ENCODE peak calls at places on chromosomes 12 and 14, in seven cellular contexts. One of them, this sample, is unnamed.

GRCh38 chr12:100168562-100168961 is 25.9 kb upstream of the BLTP3B start:
- DNase-seq in body of pancreas: no peak
- DNase-seq in ovary: no peak
- DNase-seq in spleen: no peak
- DNase-seq in K562: no peak
- DNase-seq in breast epithelium: no peak
- DNase-seq in suprapubic skin: peak
- DNase-seq in this sample: no peak

GRCh38 chr12:92055877-92056276 is 89.8 kb downstream of the BTG1 start:
- DNase-seq in K562: no peak
- DNase-seq in breast epithelium: no peak
- DNase-seq in spleen: no peak
- DNase-seq in body of pancreas: peak
- DNase-seq in suprapubic skin: no peak
- DNase-seq in ovary: no peak
- DNase-seq in this sample: no peak

GRCh38 chr14:29896354-29896768 is 31.3 kb downstream of the PRKD1 start:
- DNase-seq in breast epithelium: no peak
- DNase-seq in suprapubic skin: no peak
- DNase-seq in ovary: no peak
- DNase-seq in body of pancreas: no peak
- DNase-seq in K562: no peak
- DNase-seq in spleen: no peak
- DNase-seq in this sample: no peak

GRCh38 chr12:122651520-122652224 is 51.5 kb downstream of the HCAR2 start:
- DNase-seq in spleen: no peak
- DNase-seq in breast epithelium: peak
- DNase-seq in ovary: no peak
- DNase-seq in suprapubic skin: no peak
- DNase-seq in body of pancreas: no peak
- DNase-seq in K562: no peak
- DNase-seq in this sample: no peak

GRCh38 chr14:22570132-22570949 is 18.7 kb downstream of the DAD1 start:
- DNase-seq in spleen: no peak
- DNase-seq in breast epithelium: no peak
- DNase-seq in ovary: peak
- DNase-seq in K562: peak
- DNase-seq in suprapubic skin: peak
- DNase-seq in body of pancreas: peak
- DNase-seq in this sample: peak

GRCh38 chr14:59120931-59121330 is 67.5 kb upstream of the DAAM1 start:
- DNase-seq in breast epithelium: no peak
- DNase-seq in suprapubic skin: no peak
- DNase-seq in body of pancreas: no peak
- DNase-seq in ovary: no peak
- DNase-seq in K562: no peak
- DNase-seq in spleen: no peak
- DNase-seq in this sample: no peak

GRCh38 chr14:88422919-88423318 is 37.5 kb downstream of the SPATA7 start:
- DNase-seq in body of pancreas: no peak
- DNase-seq in suprapubic skin: no peak
- DNase-seq in spleen: no peak
- DNase-seq in ovary: no peak
- DNase-seq in breast epithelium: no peak
- DNase-seq in K562: no peak
- DNase-seq in this sample: peak

GRCh38 chr14:19920021-19920657 is at the start of gene OR4K5:
- DNase-seq in ovary: no peak
- DNase-seq in breast epithelium: no peak
- DNase-seq in spleen: no peak
- DNase-seq in suprapubic skin: no peak
- DNase-seq in K562: peak
- DNase-seq in body of pancreas: no peak
- DNase-seq in this sample: no peak

GRCh38 chr12:7959278-7960063 is 23.5 kb upstream of the SLC2A3 start:
- DNase-seq in body of pancreas: no peak
- DNase-seq in spleen: no peak
- DNase-seq in suprapubic skin: no peak
- DNase-seq in K562: peak
- DNase-seq in breast epithelium: no peak
- DNase-seq in ovary: no peak
- DNase-seq in this sample: no peak

GRCh38 chr12:84874825-84875139 is 37.8 kb downstream of the SLC6A15 start:
- DNase-seq in breast epithelium: no peak
- DNase-seq in spleen: no peak
- DNase-seq in suprapubic skin: no peak
- DNase-seq in body of pancreas: no peak
- DNase-seq in ovary: no peak
- DNase-seq in K562: no peak
- DNase-seq in this sample: no peak

GRCh38 chr14:92988786-92989755 is 66.1 kb downstream of the CHGA start:
- DNase-seq in suprapubic skin: no peak
- DNase-seq in ovary: peak
- DNase-seq in body of pancreas: no peak
- DNase-seq in spleen: peak
- DNase-seq in breast epithelium: no peak
- DNase-seq in K562: no peak
- DNase-seq in this sample: no peak

GRCh38 chr12:47745485-47746041 is 13.1 kb downstream of the RAPGEF3 start:
- DNase-seq in breast epithelium: no peak
- DNase-seq in spleen: no peak
- DNase-seq in K562: no peak
- DNase-seq in body of pancreas: no peak
- DNase-seq in suprapubic skin: no peak
- DNase-seq in ovary: no peak
- DNase-seq in this sample: no peak

GRCh38 chr14:46646796-46647195 is 4.8 kb downstream of the RPL10L start:
- DNase-seq in ovary: no peak
- DNase-seq in K562: no peak
- DNase-seq in spleen: no peak
- DNase-seq in suprapubic skin: no peak
- DNase-seq in breast epithelium: no peak
- DNase-seq in body of pancreas: no peak
- DNase-seq in this sample: no peak

GRCh38 chr12:52014567-52015392 is 8.0 kb downstream of the TAMALIN start:
- DNase-seq in K562: no peak
- DNase-seq in spleen: no peak
- DNase-seq in breast epithelium: no peak
- DNase-seq in suprapubic skin: no peak
- DNase-seq in body of pancreas: no peak
- DNase-seq in ovary: no peak
- DNase-seq in this sample: no peak

GRCh38 chr12:20175704-20176388 is 192.5 kb upstream of the PDE3A start:
- DNase-seq in K562: no peak
- DNase-seq in ovary: no peak
- DNase-seq in body of pancreas: no peak
- DNase-seq in suprapubic skin: no peak
- DNase-seq in spleen: no peak
- DNase-seq in breast epithelium: no peak
- DNase-seq in this sample: no peak

GRCh38 chr14:70721542-70721941 is 79.8 kb downstream of the TTC9 start:
- DNase-seq in K562: no peak
- DNase-seq in body of pancreas: no peak
- DNase-seq in spleen: no peak
- DNase-seq in breast epithelium: no peak
- DNase-seq in ovary: no peak
- DNase-seq in suprapubic skin: no peak
- DNase-seq in this sample: no peak

GRCh38 chr12:78279567-78279966 is 448.9 kb downstream of the NAV3 start:
- DNase-seq in body of pancreas: no peak
- DNase-seq in spleen: no peak
- DNase-seq in breast epithelium: no peak
- DNase-seq in ovary: no peak
- DNase-seq in K562: no peak
- DNase-seq in suprapubic skin: no peak
- DNase-seq in this sample: no peak

GRCh38 chr12:73301530-73301929 is 1029.4 kb downstream of the TRHDE start:
- DNase-seq in suprapubic skin: no peak
- DNase-seq in breast epithelium: no peak
- DNase-seq in spleen: no peak
- DNase-seq in K562: no peak
- DNase-seq in body of pancreas: no peak
- DNase-seq in ovary: no peak
- DNase-seq in this sample: no peak

GRCh38 chr12:18696971-18697602 is 40.7 kb downstream of the PLCZ1 start:
- DNase-seq in breast epithelium: no peak
- DNase-seq in ovary: no peak
- DNase-seq in spleen: no peak
- DNase-seq in K562: no peak
- DNase-seq in body of pancreas: no peak
- DNase-seq in suprapubic skin: no peak
- DNase-seq in this sample: peak

GRCh38 chr14:64960762-64961276 is 11.3 kb downstream of the RAB15 start:
- DNase-seq in breast epithelium: peak
- DNase-seq in ovary: no peak
- DNase-seq in suprapubic skin: no peak
- DNase-seq in K562: peak
- DNase-seq in body of pancreas: peak
- DNase-seq in spleen: no peak
- DNase-seq in this sample: no peak

GRCh38 chr14:105294142-105294597 is 6.6 kb downstream of the BRF1 start:
- DNase-seq in ovary: no peak
- DNase-seq in breast epithelium: no peak
- DNase-seq in suprapubic skin: no peak
- DNase-seq in K562: no peak
- DNase-seq in spleen: peak
- DNase-seq in body of pancreas: peak
- DNase-seq in this sample: no peak

GRCh38 chr14:81766597-81766996 is 232.9 kb upstream of the SEL1L start:
- DNase-seq in body of pancreas: no peak
- DNase-seq in K562: no peak
- DNase-seq in ovary: no peak
- DNase-seq in breast epithelium: no peak
- DNase-seq in spleen: no peak
- DNase-seq in suprapubic skin: no peak
- DNase-seq in this sample: no peak

DNA sequence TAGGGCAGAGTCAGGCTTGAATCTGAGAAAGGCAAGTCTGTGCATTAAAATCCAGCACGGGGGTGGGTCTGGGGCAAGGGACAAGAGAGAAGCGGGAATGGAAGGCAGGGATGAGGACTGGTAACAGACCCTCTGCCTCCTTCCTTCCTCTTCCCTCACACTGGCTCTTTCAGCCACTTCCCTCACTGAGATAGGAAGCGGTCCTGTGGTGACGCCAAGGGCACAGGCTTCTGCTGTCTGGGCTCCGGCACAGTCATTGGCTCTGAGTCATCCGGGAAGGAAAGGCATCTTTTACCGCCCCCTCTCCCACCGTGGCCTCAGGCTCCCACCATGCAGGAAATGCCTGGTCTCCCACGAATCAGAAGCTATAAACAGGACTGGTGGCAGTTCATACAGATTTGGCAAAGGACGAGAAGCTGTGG is 70.2 kb downstream of the ETV6 start:
- DNase-seq in suprapubic skin: no peak
- DNase-seq in K562: peak
- DNase-seq in spleen: peak
- DNase-seq in ovary: no peak
- DNase-seq in body of pancreas: peak
- DNase-seq in breast epithelium: no peak
- DNase-seq in this sample: peak
- TF ChIP-seq POLR2A in suprapubic skin: no peak
- TF ChIP-seq POLR2A in K562: no peak
- TF ChIP-seq POLR2A in spleen: no peak
- TF ChIP-seq POLR2A in ovary: no peak
- TF ChIP-seq POLR2A in body of pancreas: no peak
- TF ChIP-seq POLR2A in breast epithelium: no peak
- TF ChIP-seq POLR2A in this sample: peak

DNA sequence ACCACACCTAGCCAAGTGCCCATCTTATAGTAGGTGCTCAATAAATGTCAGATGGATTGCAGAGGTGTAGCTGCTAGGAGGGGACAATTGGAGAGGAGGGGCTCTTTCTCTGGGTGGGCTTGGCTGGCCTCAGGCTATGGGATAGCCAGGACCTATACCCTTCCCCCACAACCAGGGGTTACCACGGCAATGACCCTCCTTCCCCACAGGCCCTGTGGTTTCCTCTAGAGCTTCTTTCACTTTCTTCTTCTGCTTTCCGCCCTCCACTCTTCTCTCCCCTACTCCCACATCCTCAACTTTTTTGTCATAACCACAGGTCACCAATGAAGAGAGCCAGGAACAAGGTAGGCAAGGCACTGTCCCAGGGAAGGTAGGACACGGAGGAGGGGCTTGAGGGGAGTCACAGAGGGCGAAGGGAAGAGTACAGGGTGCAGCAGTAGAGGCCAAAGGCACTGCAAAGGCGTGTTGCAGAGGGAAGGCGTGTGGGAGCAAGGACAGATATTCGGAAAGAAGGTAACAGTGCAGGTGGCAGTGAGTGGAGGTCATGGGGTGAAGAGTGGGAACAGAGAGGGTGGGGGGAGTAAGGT is 1.9 kb upstream of the ITGB7 start:
- DNase-seq in ovary: no peak
- DNase-seq in body of pancreas: no peak
- DNase-seq in breast epithelium: no peak
- DNase-seq in spleen: peak
- DNase-seq in K562: no peak
- DNase-seq in suprapubic skin: no peak
- DNase-seq in this sample: no peak
- TF ChIP-seq POLR2A in ovary: no peak
- TF ChIP-seq POLR2A in body of pancreas: no peak
- TF ChIP-seq POLR2A in breast epithelium: no peak
- TF ChIP-seq POLR2A in spleen: no peak
- TF ChIP-seq POLR2A in K562: no peak
- TF ChIP-seq POLR2A in suprapubic skin: no peak
- TF ChIP-seq POLR2A in this sample: no peak

GRCh38 chr12:9732966-9733461 is at the start of gene CLECL1:
- DNase-seq in spleen: no peak
- DNase-seq in breast epithelium: no peak
- DNase-seq in suprapubic skin: no peak
- DNase-seq in ovary: no peak
- DNase-seq in body of pancreas: no peak
- DNase-seq in K562: no peak
- DNase-seq in this sample: no peak
- TF ChIP-seq POLR2A in spleen: no peak
- TF ChIP-seq POLR2A in breast epithelium: no peak
- TF ChIP-seq POLR2A in suprapubic skin: no peak
- TF ChIP-seq POLR2A in ovary: no peak
- TF ChIP-seq POLR2A in body of pancreas: no peak
- TF ChIP-seq POLR2A in K562: no peak
- TF ChIP-seq POLR2A in this sample: no peak

GRCh38 chr12:49637401-49637800 is 14.0 kb downstream of the PRPF40B start:
- DNase-seq in breast epithelium: no peak
- DNase-seq in spleen: no peak
- DNase-seq in suprapubic skin: no peak
- DNase-seq in ovary: peak
- DNase-seq in K562: no peak
- DNase-seq in body of pancreas: no peak
- DNase-seq in this sample: no peak

GRCh38 chr12:49636574-49636973 is 13.2 kb downstream of the PRPF40B start:
- DNase-seq in breast epithelium: no peak
- DNase-seq in spleen: no peak
- DNase-seq in body of pancreas: no peak
- DNase-seq in ovary: peak
- DNase-seq in K562: no peak
- DNase-seq in suprapubic skin: no peak
- DNase-seq in this sample: no peak

GRCh38 chr12:49635656-49636055 is 12.3 kb downstream of the PRPF40B start:
- DNase-seq in spleen: no peak
- DNase-seq in suprapubic skin: no peak
- DNase-seq in breast epithelium: no peak
- DNase-seq in body of pancreas: no peak
- DNase-seq in K562: no peak
- DNase-seq in ovary: no peak
- DNase-seq in this sample: no peak

GRCh38 chr12:49635036-49635435 is 11.7 kb downstream of the PRPF40B start:
- DNase-seq in spleen: no peak
- DNase-seq in K562: no peak
- DNase-seq in body of pancreas: no peak
- DNase-seq in ovary: no peak
- DNase-seq in breast epithelium: no peak
- DNase-seq in suprapubic skin: no peak
- DNase-seq in this sample: no peak

GRCh38 chr12:49636979-49637378 is 13.6 kb downstream of the PRPF40B start:
- DNase-seq in breast epithelium: no peak
- DNase-seq in body of pancreas: peak
- DNase-seq in K562: peak
- DNase-seq in suprapubic skin: no peak
- DNase-seq in spleen: no peak
- DNase-seq in ovary: peak
- DNase-seq in this sample: peak
- TF ChIP-seq POLR2A in breast epithelium: no peak
- TF ChIP-seq POLR2A in body of pancreas: no peak
- TF ChIP-seq POLR2A in K562: no peak
- TF ChIP-seq POLR2A in suprapubic skin: no peak
- TF ChIP-seq POLR2A in spleen: no peak
- TF ChIP-seq POLR2A in ovary: no peak
- TF ChIP-seq POLR2A in this sample: no peak

This sample was measured in H54.